ENCODE peak calls at places on chromosomes 1 and 21, in eight cellular contexts. B, S, X, E, G, V, F and M are unnamed samples.

GRCh38 chr1:899636-900317 is 23.9 kb upstream of the SAMD11 start:
- DNase-seq in S (no peak), F (no peak), B (no peak), E (no peak), V (no peak), G (peak), X (no peak), M (no peak)

GRCh38 chr1:94296018-94296417 is 58.6 kb upstream of the ARHGAP29 start:
- DNase-seq in B (no peak), G (no peak), X (peak), E (peak), F (peak), V (no peak), S (no peak), M (peak)

GRCh38 chr1:42385283-42385682 is 4.7 kb downstream of the RIMKLA start:
- DNase-seq in F (peak), V (no peak), X (peak), B (no peak), E (peak), G (no peak), S (no peak), M (peak)

GRCh38 chr1:14067686-14068085 is 367.7 kb downstream of the PRDM2 start:
- DNase-seq in V (no peak), B (no peak), G (no peak), X (no peak), S (no peak), E (no peak), F (no peak), M (no peak)

GRCh38 chr1:9016455-9016854 is 9.8 kb downstream of the SLC2A7 start:
- DNase-seq in S (no peak), E (no peak), V (no peak), X (no peak), G (no peak), F (no peak), B (no peak), M (no peak)

GRCh38 chr1:81887421-81887820 is 86.7 kb downstream of the ADGRL2 start:
- DNase-seq in X (no peak), V (no peak), S (no peak), G (no peak), E (no peak), B (no peak), F (no peak), M (peak)

GRCh38 chr1:156911587-156912298 is 8.7 kb upstream of the LRRC71 start:
- DNase-seq in B (no peak), G (no peak), F (no peak), X (no peak), V (no peak), S (no peak), E (no peak), M (peak)

GRCh38 chr21:35024071-35024420 is 25.1 kb downstream of the RUNX1 start:
- DNase-seq in F (no peak), S (no peak), V (no peak), E (no peak), G (no peak), B (no peak), X (no peak), M (no peak)

GRCh38 chr1:117838911-117839310 is 90.5 kb downstream of the GDAP2 start:
- DNase-seq in V (no peak), F (peak), X (peak), S (no peak), E (peak), B (no peak), G (no peak), M (peak)

GRCh38 chr1:42777860-42778259 is 6.9 kb upstream of the TMEM269 start:
- DNase-seq in E (peak), F (peak), S (no peak), V (peak), B (peak), G (no peak), X (peak), M (peak)

GRCh38 chr1:100912019-100912418 is 16.1 kb downstream of the SLC30A7 start:
- DNase-seq in E (no peak), G (no peak), B (no peak), X (no peak), S (no peak), F (peak), V (no peak), M (no peak)

GRCh38 chr1:111864862-111865261 is 109.2 kb downstream of the DDX20 start:
- DNase-seq in V (no peak), X (no peak), E (peak), S (no peak), B (no peak), G (no peak), F (no peak), M (no peak)

GRCh38 chr1:161200421-161200991 is 1.7 kb upstream of the ADAMTS4 start:
- DNase-seq in S (no peak), G (no peak), E (peak), B (no peak), F (no peak), X (no peak), V (no peak), M (no peak)

GRCh38 chr1:161198206-161198876 is 513 bp downstream of the ADAMTS4 start:
- DNase-seq in S (peak), E (peak), V (no peak), G (no peak), B (peak), F (no peak), X (peak), M (peak)

GRCh38 chr1:161198877-161199431 is at the start of gene ADAMTS4:
- DNase-seq in S (peak), F (peak), B (no peak), G (no peak), X (no peak), E (peak), V (no peak), M (peak)

GRCh38 chr1:161200992-161201827 is 957 bp upstream of the NDUFS2 start:
- DNase-seq in S (peak), E (peak), B (no peak), F (peak), V (no peak), G (peak), X (no peak), M (peak)

DNA sequence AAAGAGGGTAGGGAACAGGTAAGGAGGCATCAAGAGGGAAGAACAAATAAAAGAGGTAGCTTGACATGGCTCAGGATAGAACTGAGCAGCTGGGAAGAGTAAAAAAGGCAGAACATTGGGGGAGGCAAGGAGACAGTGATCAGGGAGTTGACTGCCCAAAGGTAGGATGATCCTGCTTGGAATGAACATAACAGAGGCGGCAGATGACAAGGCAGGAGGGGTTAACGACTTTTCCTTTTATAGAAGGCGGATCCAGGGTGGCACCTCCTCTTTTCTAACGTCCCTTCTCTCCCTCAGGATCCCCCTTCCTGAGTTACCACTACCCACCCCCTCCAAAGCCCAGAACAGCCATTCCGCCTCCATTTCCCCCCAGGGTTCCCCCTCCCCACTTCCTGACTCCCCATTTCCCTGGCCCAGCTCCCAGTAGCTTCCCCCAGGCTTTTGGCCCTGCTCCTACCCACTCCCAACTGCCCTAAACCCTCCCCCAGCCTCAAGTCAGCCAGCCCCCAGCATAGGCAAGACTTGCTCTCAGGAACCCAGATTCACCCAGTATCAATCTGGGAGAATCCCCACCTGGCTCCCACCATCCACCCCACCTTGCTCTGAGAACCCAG is 759 bp upstream of the ADAMTS4 start:
- DNase-seq in X (no peak), F (no peak), E (peak), S (no peak), G (no peak), V (no peak), B (no peak), M (no peak)
- H3K4me3 ChIP-seq in X (no peak), F (no peak), E (peak), S (no peak), G (peak), V (no peak), B (no peak), M (no peak)

GRCh38 chr21:17552410-17552809 is 39.6 kb downstream of the CXADR start:
- DNase-seq in X (no peak), G (no peak), E (no peak), V (no peak), F (no peak), B (no peak), S (no peak), M (no peak)

GRCh38 chr21:17560377-17560776 is 47.5 kb downstream of the CXADR start:
- DNase-seq in F (peak), X (no peak), S (no peak), E (no peak), B (no peak), V (no peak), G (no peak), M (no peak)

GRCh38 chr21:17554120-17554519 is 41.3 kb downstream of the CXADR start:
- DNase-seq in S (no peak), F (no peak), V (no peak), G (no peak), B (no peak), X (no peak), E (no peak), M (no peak)

GRCh38 chr21:17550671-17551308 is 37.9 kb downstream of the CXADR start:
- DNase-seq in B (no peak), X (no peak), F (no peak), S (no peak), V (no peak), G (no peak), E (no peak), M (peak)

GRCh38 chr21:17554619-17555472 is 42.0 kb downstream of the CXADR start:
- DNase-seq in B (peak), G (no peak), E (peak), S (no peak), X (peak), V (peak), F (peak), M (peak)
- TF ChIP-seq CTCF in B (peak), G (no peak), E (peak), S (no peak), X (peak), V (peak), F (peak), M (peak)

DNA sequence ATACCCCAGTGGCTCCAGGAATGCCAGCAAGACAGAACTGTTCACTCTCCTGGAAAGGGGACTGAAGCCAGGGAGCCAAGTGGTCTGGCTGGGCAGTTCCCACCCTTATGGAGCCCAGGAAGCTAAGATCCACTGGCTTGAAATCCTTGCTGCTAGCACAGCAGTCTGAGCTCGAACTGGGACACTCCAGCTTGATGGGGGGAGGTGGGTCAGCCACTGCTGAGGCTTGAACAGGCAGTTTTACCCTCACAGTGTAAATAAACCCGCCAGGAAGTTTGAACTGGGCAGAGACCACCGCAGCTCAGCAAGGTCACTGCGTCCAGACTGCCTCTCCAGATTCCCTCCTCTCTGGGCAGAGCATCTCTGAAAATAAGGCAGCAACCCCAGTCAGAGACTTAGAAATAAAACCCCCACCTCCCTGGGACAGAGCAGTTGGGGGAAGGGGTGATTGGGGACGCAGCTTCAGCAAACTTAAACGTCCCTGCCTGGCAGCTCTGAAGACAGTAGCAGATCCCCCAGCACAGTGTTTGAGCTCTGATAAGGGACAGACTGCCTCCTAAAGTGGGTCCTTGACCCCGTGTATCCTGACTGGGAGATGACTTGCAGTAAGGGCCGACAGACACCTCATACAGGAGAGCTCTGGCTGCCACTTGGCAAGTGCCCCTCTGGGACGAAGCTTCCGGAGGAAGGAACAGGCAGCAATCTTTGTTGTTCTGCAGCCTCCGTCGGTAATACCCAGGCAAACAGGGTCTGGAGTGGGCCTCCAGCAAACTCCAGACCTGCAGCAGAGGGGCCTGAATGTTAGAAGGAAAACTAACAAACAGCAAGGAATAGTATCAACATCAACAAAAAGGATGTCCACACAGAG is 568.4 kb downstream of the PLA2G4A start:
- DNase-seq in B (no peak), S (no peak), G (no peak), V (no peak), E (no peak), F (no peak), X (no peak), M (no peak)
- H3K4me3 ChIP-seq in B (no peak), S (no peak), G (no peak), V (no peak), E (no peak), F (no peak), X (no peak), M (no peak)

GRCh38 chr1:110130113-110130591 is 17.9 kb downstream of the UBL4B start:
- DNase-seq in F (no peak), E (peak), X (no peak), G (no peak), V (no peak), B (no peak), S (no peak), M (peak)
- TF ChIP-seq CTCF in F (no peak), E (peak), X (no peak), G (no peak), V (no peak), B (no peak), S (no peak), M (peak)

DNA sequence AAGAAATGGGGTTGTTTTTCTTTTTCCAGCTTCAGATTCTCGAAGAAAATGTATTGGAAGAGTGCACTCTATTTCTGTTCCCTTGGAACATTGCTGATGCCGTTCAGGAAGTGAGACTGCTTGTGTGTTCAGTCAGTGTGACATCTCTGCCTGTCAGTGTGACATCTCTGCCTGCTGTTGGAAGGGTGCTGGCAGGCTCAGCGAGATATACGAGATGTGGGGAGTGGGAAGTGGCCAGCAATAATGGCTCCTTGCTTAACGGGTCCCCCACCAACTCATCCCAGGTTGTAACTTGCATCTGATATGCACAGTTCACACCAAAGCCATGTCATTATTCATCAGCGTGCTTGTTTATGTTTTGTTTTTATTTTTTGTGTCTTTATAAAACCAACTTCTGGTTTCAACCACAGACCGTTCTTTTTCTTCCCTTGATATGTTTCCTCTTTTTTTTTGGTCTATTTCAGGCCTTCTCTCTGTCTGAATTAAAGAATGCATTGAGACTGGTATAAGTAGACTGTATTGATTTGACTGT is 145.4 kb downstream of the GALNT2 start:
- DNase-seq in S (no peak), B (no peak), G (no peak), X (no peak), E (no peak), V (no peak), F (no peak), M (no peak)
- H3K4me3 ChIP-seq in S (no peak), B (no peak), G (no peak), X (no peak), E (no peak), V (no peak), F (no peak), M (no peak)

DNA sequence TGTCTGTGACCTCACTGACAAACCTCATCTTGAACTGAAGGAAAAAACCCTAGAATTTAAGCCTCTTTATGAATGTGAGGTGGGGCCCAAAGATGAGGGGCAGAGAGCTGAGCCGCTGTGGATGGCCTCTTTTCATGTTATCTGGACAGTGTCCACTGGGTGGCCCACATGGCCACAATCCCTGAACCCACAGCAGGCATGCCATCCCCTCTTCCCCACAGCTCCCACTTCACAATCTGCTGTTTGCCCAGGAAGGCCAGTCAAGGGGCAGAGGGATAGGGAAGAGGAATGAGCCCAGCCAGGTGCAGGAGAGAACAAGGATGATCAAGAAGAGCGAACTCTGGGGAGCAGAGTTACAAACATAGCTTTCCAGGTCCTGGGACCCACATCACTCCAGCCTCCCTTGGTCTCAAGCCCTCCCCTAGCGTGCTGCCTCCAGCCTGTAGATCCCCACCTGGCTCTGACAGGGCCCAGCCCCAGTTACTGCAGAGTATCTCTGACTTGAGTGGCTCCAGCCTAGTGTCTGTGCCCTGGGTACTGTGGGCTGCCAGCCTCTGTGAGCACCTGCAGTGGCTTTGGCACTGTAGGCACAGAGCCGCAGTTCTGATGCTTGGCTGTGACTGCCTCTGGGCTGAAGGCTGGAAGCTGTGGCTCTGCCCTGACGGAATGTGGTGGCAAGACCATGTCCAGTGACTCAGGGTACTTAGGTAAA is 1.9 kb upstream of the SLFNL1 start:
- DNase-seq in F (no peak), V (no peak), E (peak), S (no peak), G (no peak), X (peak), B (no peak), M (no peak)
- TF ChIP-seq CTCF in F (peak), V (no peak), E (peak), S (no peak), G (no peak), X (peak), B (peak), M (peak)

DNA sequence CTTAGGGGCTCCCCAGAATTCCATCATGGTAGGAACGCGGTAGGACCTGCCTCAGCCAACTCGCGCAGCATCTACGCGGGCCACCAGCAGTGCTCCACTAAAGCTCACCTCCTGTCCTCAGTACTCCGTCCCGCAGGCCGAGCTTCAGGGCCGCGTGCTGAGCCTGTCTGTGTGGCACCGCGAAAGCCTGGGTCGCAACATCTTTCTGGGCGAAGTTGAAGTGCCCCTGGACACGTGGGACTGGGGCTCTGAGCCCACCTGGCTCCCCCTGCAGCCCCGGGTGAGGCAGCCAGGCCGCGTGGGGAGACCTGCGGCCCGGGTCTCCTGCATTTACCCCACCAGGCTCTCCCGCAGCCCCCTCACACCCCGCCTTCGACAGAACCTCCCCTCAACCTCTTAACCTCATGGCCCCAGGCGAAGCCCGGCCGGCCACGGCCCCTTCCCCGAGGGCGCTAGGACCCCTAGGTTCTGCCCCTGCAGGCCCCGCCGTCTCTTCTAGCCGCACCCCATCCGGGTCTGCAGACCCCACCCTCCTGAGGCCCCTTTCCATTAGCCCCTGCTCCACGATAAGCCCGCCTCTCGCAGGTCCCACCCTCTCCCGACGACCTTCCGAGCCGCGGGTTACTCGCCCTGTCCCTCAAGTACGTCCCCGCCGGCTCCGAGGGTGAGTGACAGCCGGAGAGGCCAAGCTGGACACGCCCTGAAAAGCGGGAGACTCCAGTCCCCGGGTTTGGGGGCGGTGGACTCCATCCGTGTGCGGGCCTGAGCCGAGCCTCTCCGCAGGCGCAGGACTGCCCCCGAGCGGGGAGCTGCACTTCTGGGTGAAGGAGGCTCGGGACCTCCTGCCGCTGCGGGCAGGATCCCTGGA is 9.1 kb downstream of the SYTL1 start:
- DNase-seq in B (no peak), S (no peak), F (no peak), X (no peak), V (no peak), G (no peak), E (no peak), M (no peak)
- H3K4me3 ChIP-seq in B (no peak), S (no peak), F (no peak), X (no peak), V (no peak), G (peak), E (no peak), M (no peak)